ENCODE peak calls at places on chromosomes 4 and X, in nine cellular contexts. T is right lobe of liver; F is thoracic aorta; C is DND-41; J is CD8-positive, alpha-beta T cell; B is colonic mucosa; V is adrenal gland; U is GM13977; D is foreskin fibroblast. L is an unnamed sample.

GRCh38 chr4:2741626-2742025 is 14.5 kb downstream of the TNIP2 start:
- DNase-seq in B (no peak), D (no peak), J (no peak), F (no peak), C (no peak), T (no peak), U (no peak), V (no peak), L (no peak)

GRCh38 chrX:7941390-7942042 is 14.3 kb upstream of the PNPLA4 start:
- DNase-seq in D (peak; percentile 4), U (no peak), B (peak; percentile 60), F (no peak), C (peak; percentile 21), J (no peak), T (no peak), V (no peak), L (no peak)

GRCh38 chr4:142566243-142566642 is 279.9 kb downstream of the INPP4B start:
- DNase-seq in U (no peak), F (no peak), V (no peak), D (no peak), C (no peak), T (no peak), J (no peak), B (no peak), L (no peak)

GRCh38 chrX:50375481-50376267 is 95.0 kb downstream of the DGKK start:
- DNase-seq in T (no peak), J (no peak), C (no peak), V (no peak), F (no peak), U (no peak), D (no peak), B (peak; percentile 49), L (no peak)

GRCh38 chrX:63761639-63762038 is 23.4 kb downstream of the ARHGEF9 start:
- DNase-seq in J (no peak), T (no peak), D (no peak), C (no peak), U (no peak), F (no peak), V (no peak), B (no peak), L (no peak)

GRCh38 chrX:13119386-13119785 is 75.0 kb upstream of the FAM9C start:
- DNase-seq in T (no peak), B (no peak), D (no peak), V (no peak), U (no peak), F (no peak), J (no peak), C (no peak), L (no peak)

GRCh38 chrX:131693359-131693758 is 149.5 kb downstream of the OR13H1 start:
- DNase-seq in U (no peak), V (no peak), D (no peak), B (no peak), J (no peak), T (no peak), C (no peak), F (no peak), L (no peak)

GRCh38 chr4:64417974-64418373 is 8.7 kb upstream of the TECRL start:
- DNase-seq in J (no peak), T (no peak), C (no peak), B (no peak), D (no peak), U (no peak), F (no peak), V (no peak), L (no peak)

GRCh38 chrX:73289039-73289438 is 74.4 kb upstream of the NAP1L2 start:
- DNase-seq in C (no peak), J (no peak), T (no peak), D (no peak), V (no peak), F (no peak), B (no peak), U (no peak), L (no peak)

GRCh38 chrX:9917861-9918260 is 49.3 kb upstream of the CLDN34 start:
- DNase-seq in T (no peak), J (no peak), U (no peak), V (no peak), C (no peak), B (no peak), F (no peak), D (no peak), L (no peak)

GRCh38 chrX:55135171-55135570 is 46.4 kb downstream of the PAGE2 start:
- DNase-seq in B (peak; percentile 50), V (peak; percentile 53), D (no peak), U (no peak), F (no peak), T (peak; percentile 59), J (peak; percentile 18), C (peak; percentile 21), L (no peak)

GRCh38 chr4:126081336-126081735 is 766.6 kb downstream of the FAT4 start:
- DNase-seq in T (no peak), V (no peak), F (no peak), B (no peak), U (no peak), C (no peak), J (no peak), D (peak; percentile 9), L (no peak)

DNA sequence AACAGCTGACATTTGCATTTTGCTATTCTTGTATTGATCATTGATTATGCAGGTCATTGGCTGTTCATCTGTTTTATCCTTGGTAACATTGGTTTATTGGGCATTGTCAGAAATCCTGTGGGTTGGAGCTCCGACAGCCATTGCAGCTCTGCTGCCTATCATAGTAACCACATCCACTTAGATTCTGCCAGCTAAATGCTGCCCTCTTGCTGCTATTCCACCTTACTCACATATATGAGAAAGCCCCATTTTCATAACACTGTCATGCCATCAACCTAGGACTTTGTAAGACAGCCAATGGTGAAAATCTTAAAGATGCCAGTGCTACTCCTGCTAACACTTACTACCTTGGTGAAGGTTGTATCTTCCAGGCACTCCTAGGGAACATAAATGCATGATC is 187.3 kb upstream of the CXCL13 start:
- DNase-seq in V (no peak), C (peak; percentile 6), B (no peak), F (no peak), T (no peak), D (no peak), U (peak; percentile 10), J (no peak), L (no peak)
- TF ChIP-seq CTCF in V (no peak), C (peak; percentile 46), B (no peak), F (no peak), T (peak; percentile 28), D (no peak), U (no peak), J (no peak), L (no peak)

GRCh38 chr4:147730333-147730732 is 1.6 kb upstream of the ARHGAP10 start:
- DNase-seq in U (no peak), D (no peak), C (no peak), T (no peak), B (no peak), J (no peak), V (no peak), F (no peak), L (no peak)
- TF ChIP-seq CTCF in U (no peak), D (no peak), C (no peak), T (no peak), B (no peak), J (no peak), V (no peak), F (no peak), L (no peak)

DNA sequence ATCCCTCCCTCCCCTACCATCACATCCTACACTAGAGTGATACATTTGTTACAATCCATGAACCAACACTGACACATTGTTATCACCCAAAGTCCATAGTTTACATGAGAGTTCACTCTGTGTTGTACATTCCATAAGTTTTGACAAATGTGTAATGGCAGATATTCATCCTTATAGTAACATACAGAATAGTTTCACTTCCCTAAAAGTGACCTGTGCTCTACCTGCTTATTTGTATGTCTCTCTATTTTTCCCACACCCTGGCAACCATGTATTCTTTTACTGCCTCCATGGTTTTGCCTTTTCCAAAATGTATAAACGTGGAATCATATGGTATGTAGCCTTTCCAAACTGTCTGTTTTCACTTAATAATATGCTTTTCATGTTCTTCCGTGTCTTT is 42.2 kb upstream of the HPGD start:
- DNase-seq in V (no peak), C (no peak), J (no peak), F (no peak), D (no peak), U (no peak), B (no peak), T (no peak), L (no peak)
- TF ChIP-seq CTCF in V (no peak), C (no peak), J (no peak), F (no peak), D (no peak), U (no peak), B (no peak), T (no peak), L (no peak)

GRCh38 chr4:40323866-40324265 is 11.3 kb upstream of the CHRNA9 start:
- DNase-seq in U (no peak), D (no peak), C (no peak), B (no peak), T (no peak), V (no peak), J (no peak), F (no peak), L (no peak)

GRCh38 chr4:40322853-40323252 is 12.3 kb upstream of the CHRNA9 start:
- DNase-seq in T (no peak), C (no peak), D (no peak), U (no peak), F (no peak), V (no peak), B (no peak), J (no peak), L (no peak)

GRCh38 chr4:40328383-40328782 is 6.8 kb upstream of the CHRNA9 start:
- DNase-seq in F (no peak), D (no peak), J (no peak), T (no peak), U (no peak), V (no peak), B (no peak), C (no peak), L (no peak)

GRCh38 chr4:40327340-40327739 is 7.8 kb upstream of the CHRNA9 start:
- DNase-seq in B (no peak), T (no peak), U (no peak), F (no peak), V (no peak), J (no peak), D (no peak), C (no peak), L (no peak)

DNA sequence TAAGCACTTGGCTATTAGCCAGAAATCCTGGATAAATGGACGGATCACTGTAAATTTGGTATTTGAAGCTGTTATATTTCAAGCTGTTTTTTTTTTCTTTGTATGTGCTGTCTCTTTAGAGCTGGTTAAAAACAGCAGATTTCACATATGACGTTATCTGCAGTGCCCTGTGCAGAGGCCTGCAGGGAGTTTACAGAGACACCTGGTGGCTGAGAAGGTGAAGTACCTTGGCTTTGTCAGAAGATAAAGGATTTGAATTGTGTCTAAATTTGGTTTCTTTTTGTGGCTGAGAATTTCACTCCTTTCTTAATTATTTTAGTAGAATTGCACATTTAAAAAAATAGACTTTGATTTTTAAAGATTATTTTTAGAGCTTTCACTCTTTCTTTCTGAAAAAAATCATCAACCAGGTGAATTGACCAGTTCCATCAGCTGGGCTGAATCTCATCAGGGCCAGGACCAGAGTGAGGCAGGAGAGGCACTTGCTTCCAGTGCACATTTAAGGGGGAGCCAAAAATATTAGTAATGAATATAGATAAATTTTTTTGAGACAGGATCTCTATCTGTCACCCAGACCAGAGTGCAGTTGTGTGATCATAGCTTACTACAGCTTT is 9.6 kb upstream of the CHRNA9 start:
- DNase-seq in T (no peak), J (peak; percentile 64), C (peak; percentile 75), F (no peak), U (peak; percentile 80), V (peak; percentile 60), B (peak; percentile 50), D (peak; percentile 49), L (no peak)
- TF ChIP-seq CTCF in T (peak; percentile 85), J (peak; percentile 99), C (peak; percentile 92), F (peak; percentile 62), U (peak; percentile 79), V (peak; percentile 74), B (peak; percentile 87), D (peak; percentile 86), L (no peak)

GRCh38 chr4:67103001-67103737 is 442.1 kb downstream of the CENPC start:
- DNase-seq in U (no peak), J (no peak), F (no peak), C (no peak), D (no peak), V (no peak), T (no peak), B (no peak), L (no peak)
- TF ChIP-seq CTCF in U (no peak), J (no peak), F (no peak), C (no peak), D (no peak), V (no peak), T (no peak), B (no peak), L (no peak)